ENCODE peak calls at places on chromosome 14, in nine cellular contexts. C is activated naive CD8-positive, alpha-beta T cell treated with anti-CD3 and anti-CD28 coated beads, Interleukin-2, amount 10 ng/mL, durations not matched to agents 7 days and 5 days; I is cardiac muscle cell; O is NCI-H510A treated with DMSO at 0.1 percent for 48 hours; S is GM13976; W is psoas muscle; E is activated T-cell treated with anti-CD3 and anti-CD28 coated beads, Interleukin-2, amount 50 U/mL, for 24 hours; K is astrocyte of the cerebellum; Q is stomach. F is an unnamed sample.

GRCh38 chr14:93023039-93023438 is 92.7 kb downstream of the ITPK1 start:
- DNase-seq in I (no peak), O (peak), C (no peak), S (no peak), K (no peak), Q (no peak), W (peak), E (no peak), F (no peak)

GRCh38 chr14:94974893-94975292 is 182.4 kb downstream of the DICER1 start:
- DNase-seq in I (no peak), S (no peak), K (no peak), C (no peak), E (no peak), O (peak), Q (no peak), W (peak), F (no peak)

GRCh38 chr14:100096656-100097055 is 31.4 kb downstream of the EVL start:
- DNase-seq in O (no peak), C (no peak), Q (no peak), W (no peak), K (peak), I (peak), E (peak), S (no peak), F (no peak)

GRCh38 chr14:80055912-80056801 is 155.1 kb downstream of the DIO2 start:
- DNase-seq in S (peak), K (peak), O (peak), W (no peak), C (no peak), I (peak), Q (peak), E (no peak), F (peak)

GRCh38 chr14:78227466-78228077 is 57.4 kb downstream of the NRXN3 start:
- DNase-seq in E (no peak), S (no peak), K (no peak), W (no peak), Q (no peak), C (no peak), I (no peak), O (peak), F (no peak)

GRCh38 chr14:59268011-59268410 is 79.5 kb downstream of the DAAM1 start:
- DNase-seq in E (no peak), C (no peak), K (no peak), Q (no peak), S (no peak), O (no peak), I (no peak), W (no peak), F (peak)

GRCh38 chr14:87990687-87991086 is 2.3 kb downstream of the GALC start:
- DNase-seq in W (no peak), C (no peak), O (no peak), S (no peak), I (no peak), Q (no peak), K (no peak), E (no peak), F (no peak)

GRCh38 chr14:59343585-59343984 is 121.6 kb downstream of the GPR135 start:
- DNase-seq in K (no peak), S (no peak), C (no peak), E (no peak), Q (no peak), O (peak), I (no peak), W (no peak), F (peak)

GRCh38 chr14:93276031-93276716 is 56.7 kb downstream of the BTBD7 start:
- DNase-seq in C (no peak), K (no peak), W (no peak), O (no peak), S (no peak), Q (no peak), E (no peak), I (no peak), F (no peak)

GRCh38 chr14:69615471-69616407 is 4.3 kb downstream of the SUSD6 start:
- DNase-seq in Q (peak), K (peak), I (peak), W (no peak), S (peak), O (no peak), C (peak), E (no peak), F (peak)

GRCh38 chr14:72104011-72104613 is 171.9 kb downstream of the RGS6 start:
- DNase-seq in O (no peak), E (peak), K (no peak), S (peak), Q (no peak), W (no peak), I (no peak), C (peak), F (peak)

GRCh38 chr14:69005432-69006148 is 26.5 kb upstream of the ACTN1 start:
- DNase-seq in C (no peak), S (no peak), O (no peak), Q (peak), W (peak), K (peak), I (peak), E (no peak), F (peak)

GRCh38 chr14:34027990-34028490 is 77.2 kb upstream of the EGLN3 start:
- DNase-seq in E (no peak), O (no peak), Q (no peak), C (no peak), I (no peak), S (no peak), W (no peak), K (no peak), F (no peak)

GRCh38 chr14:76687611-76688372 is 73.5 kb upstream of the VASH1 start:
- DNase-seq in C (no peak), K (no peak), Q (no peak), S (no peak), E (no peak), W (no peak), O (no peak), I (no peak), F (no peak)

GRCh38 chr14:53367631-53368030 is 214.5 kb upstream of the DDHD1 start:
- DNase-seq in I (peak), Q (no peak), O (no peak), W (no peak), E (no peak), K (no peak), S (no peak), C (no peak), F (no peak)

GRCh38 chr14:96038920-96039632 is at the start of gene C14orf132:
- DNase-seq in O (peak), I (peak), W (peak), K (no peak), Q (peak), S (peak), C (peak), E (peak), F (peak)

GRCh38 chr14:93994919-93995682 is 2.0 kb upstream of the CCDC197 start:
- DNase-seq in K (peak), E (peak), S (no peak), I (peak), W (peak), C (no peak), O (no peak), Q (peak), F (peak)

GRCh38 chr14:57362356-57362755 is 28.0 kb upstream of the NAA30 start:
- DNase-seq in I (peak), C (no peak), Q (no peak), K (peak), O (no peak), E (no peak), W (no peak), S (no peak), F (peak)

GRCh38 chr14:105530446-105531087 is 4.2 kb downstream of the TMEM121 start:
- DNase-seq in Q (no peak), E (no peak), C (no peak), S (no peak), O (no peak), I (no peak), W (peak), K (no peak), F (no peak)

GRCh38 chr14:88599321-88599720 is 36.5 kb downstream of the ZC3H14 start:
- DNase-seq in S (peak), C (no peak), K (no peak), W (no peak), O (no peak), I (no peak), E (no peak), Q (no peak), F (no peak)

GRCh38 chr14:77889971-77890442 is 90.1 kb downstream of the ADCK1 start:
- DNase-seq in W (no peak), O (no peak), K (peak), Q (no peak), S (no peak), I (peak), E (no peak), C (no peak), F (peak)

GRCh38 chr14:38839743-38840375 is 263.2 kb downstream of the SEC23A start:
- DNase-seq in S (no peak), K (no peak), Q (no peak), E (no peak), I (peak), C (no peak), O (no peak), W (no peak), F (no peak)

GRCh38 chr14:23164250-23164649 is 19.2 kb downstream of the SLC7A8 start:
- DNase-seq in W (no peak), Q (peak), I (peak), E (no peak), C (no peak), S (no peak), O (no peak), K (no peak), F (peak)

GRCh38 chr14:68135566-68135965 is 316.0 kb downstream of the RAD51B start:
- DNase-seq in K (no peak), S (no peak), I (no peak), C (no peak), O (no peak), Q (no peak), E (no peak), W (no peak), F (no peak)